ENCODE peak calls at places on chromosomes 6 and 20, in four cellular contexts. S is PC-3, F is heart left ventricle, C is stomach. Z is an unnamed sample.

GRCh38 chr6:136822051-136822378 is 377 bp upstream of the PEX7 start:
- DNase-seq in S (peak; percentile 1), F (no peak), C (no peak), Z (no peak)

GRCh38 chr6:33987531-33988021 is 158.3 kb downstream of the GRM4 start:
- DNase-seq in S (peak; percentile 55), C (peak; percentile 76), F (peak; percentile 45), Z (peak; percentile 76)

GRCh38 chr6:106903299-106903698 is 71.2 kb downstream of the CD24 start:
- DNase-seq in S (no peak), C (no peak), F (no peak), Z (no peak)

GRCh38 chr6:15481892-15482291 is 180.9 kb downstream of the DTNBP1 start:
- DNase-seq in C (no peak), F (no peak), S (peak; percentile 18), Z (no peak)

GRCh38 chr6:71509142-71509541 is 220.5 kb downstream of the OGFRL1 start:
- DNase-seq in F (no peak), C (no peak), S (no peak), Z (no peak)

GRCh38 chr20:48039514-48039913 is 254.2 kb upstream of the SULF2 start:
- DNase-seq in S (no peak), F (no peak), C (no peak), Z (no peak)

GRCh38 chr6:17277256-17277655 is 3.9 kb upstream of the RBM24 start:
- DNase-seq in C (no peak), S (no peak), F (no peak), Z (no peak)

GRCh38 chr6:109382576-109383437 is 540 bp upstream of the CD164 start:
- DNase-seq in C (peak; percentile 92), S (peak; percentile 83), F (peak; percentile 97), Z (peak; percentile 94)

GRCh38 chr6:49540614-49541013 is 9.9 kb upstream of the C6orf141 start:
- DNase-seq in F (no peak), S (peak; percentile 83), C (no peak), Z (no peak)

GRCh38 chr6:124747336-124747735 is 214.9 kb upstream of the RNF217 start:
- DNase-seq in F (no peak), S (no peak), C (no peak), Z (no peak)

GRCh38 chr6:18432180-18432579 is 45.0 kb downstream of the RNF144B start:
- DNase-seq in C (no peak), S (peak; percentile 12), F (no peak), Z (no peak)

GRCh38 chr6:117512056-117512828 is 29.8 kb downstream of the DCBLD1 start:
- DNase-seq in S (peak; percentile 12), C (no peak), F (no peak), Z (no peak)

GRCh38 chr6:395432-396125 is 4.0 kb downstream of the IRF4 start:
- DNase-seq in S (no peak), F (no peak), C (no peak), Z (no peak)

GRCh38 chr20:3545401-3545925 is 74.6 kb downstream of the ATRN start:
- DNase-seq in S (no peak), F (no peak), C (no peak), Z (no peak)

GRCh38 chr6:112321882-112322508 is 25.1 kb upstream of the RFPL4B start:
- DNase-seq in C (no peak), F (no peak), S (no peak), Z (no peak)

GRCh38 chr6:30378290-30378937 is 33.5 kb downstream of the RPP21 start:
- DNase-seq in S (peak; percentile 68), F (no peak), C (no peak), Z (no peak)

GRCh38 chr6:159654483-159655098 is 38.5 kb downstream of the SOD2 start:
- DNase-seq in C (no peak), F (no peak), S (peak; percentile 76), Z (no peak)

GRCh38 chr6:11427827-11428245 is 109.7 kb upstream of the TMEM170B start:
- DNase-seq in F (no peak), C (no peak), S (peak; percentile 69), Z (no peak)

GRCh38 chr20:50999355-50999754 is 23.6 kb downstream of the KCNG1 start:
- DNase-seq in C (no peak), S (no peak), F (no peak), Z (no peak)

GRCh38 chr6:35017461-35018183 is 123.5 kb downstream of the TCP11 start:
- DNase-seq in S (no peak), C (no peak), F (peak; percentile 73), Z (no peak)

GRCh38 chr20:58636983-58637421 is 14.1 kb upstream of the STX16 start:
- DNase-seq in S (no peak), F (no peak), C (no peak), Z (no peak)

GRCh38 chr6:112163295-112164257 is 76.2 kb downstream of the FAM229B start:
- DNase-seq in C (peak; percentile 83), F (peak; percentile 70), S (peak; percentile 64), Z (peak; percentile 65)

GRCh38 chr6:84641076-84641475 is 123.3 kb downstream of the TBX18 start:
- DNase-seq in S (no peak), C (no peak), F (no peak), Z (no peak)

GRCh38 chr20:63651942-63652191 is 1.4 kb downstream of the STMN3 start:
- DNase-seq in F (no peak), S (no peak), C (no peak), Z (no peak)

GRCh38 chr6:160102956-160103824 is 18.4 kb upstream of the SLC22A1 start:
- DNase-seq in F (no peak), S (peak; percentile 43), C (no peak), Z (peak; percentile 51)

GRCh38 chr6:37172991-37173572 is 3.1 kb downstream of the PIM1 start:
- DNase-seq in S (no peak), C (no peak), F (no peak), Z (no peak)

GRCh38 chr20:46621492-46621891 is 29.8 kb downstream of the SLC13A3 start:
- DNase-seq in F (no peak), C (no peak), S (no peak), Z (no peak)

GRCh38 chr6:157381631-157382621 is 936 bp downstream of the ZDHHC14 start:
- DNase-seq in S (peak; percentile 31), C (peak; percentile 61), F (peak; percentile 77), Z (peak; percentile 68)

GRCh38 chr20:52461602-52462001 is 270.0 kb upstream of the ZFP64 start:
- DNase-seq in C (no peak), F (no peak), S (no peak), Z (no peak)

GRCh38 chr6:36333889-36334288 is 2.8 kb downstream of the BNIP5 start:
- DNase-seq in F (no peak), C (no peak), S (no peak), Z (no peak)

GRCh38 chr6:125546827-125547226 is 202.6 kb upstream of the HEY2 start:
- DNase-seq in F (no peak), S (peak; percentile 14), C (no peak), Z (no peak)

GRCh38 chr20:24994470-24995368 is 2.2 kb upstream of the APMAP start:
- DNase-seq in S (peak; percentile 93), C (peak; percentile 83), F (peak; percentile 79), Z (peak; percentile 88)

GRCh38 chr6:37155394-37156312 is 14.3 kb upstream of the PIM1 start:
- DNase-seq in F (no peak), C (peak; percentile 40), S (no peak), Z (peak; percentile 53)

GRCh38 chr20:51021067-51022025 is 1.6 kb downstream of the KCNG1 start:
- DNase-seq in C (no peak), F (no peak), S (peak; percentile 30), Z (no peak)

GRCh38 chr6:40852667-40853383 is 186.2 kb downstream of the UNC5CL start:
- DNase-seq in F (no peak), C (no peak), S (peak; percentile 30), Z (no peak)

GRCh38 chr20:19313342-19314069 is 101.1 kb downstream of the SLC24A3 start:
- DNase-seq in F (no peak), C (no peak), S (no peak), Z (no peak)

GRCh38 chr20:19310541-19310940 is 98.1 kb downstream of the SLC24A3 start:
- DNase-seq in F (no peak), C (no peak), S (no peak), Z (no peak)

GRCh38 chr20:19317240-19318069 is 105.0 kb downstream of the SLC24A3 start:
- DNase-seq in S (no peak), C (no peak), F (no peak), Z (no peak)

DNA sequence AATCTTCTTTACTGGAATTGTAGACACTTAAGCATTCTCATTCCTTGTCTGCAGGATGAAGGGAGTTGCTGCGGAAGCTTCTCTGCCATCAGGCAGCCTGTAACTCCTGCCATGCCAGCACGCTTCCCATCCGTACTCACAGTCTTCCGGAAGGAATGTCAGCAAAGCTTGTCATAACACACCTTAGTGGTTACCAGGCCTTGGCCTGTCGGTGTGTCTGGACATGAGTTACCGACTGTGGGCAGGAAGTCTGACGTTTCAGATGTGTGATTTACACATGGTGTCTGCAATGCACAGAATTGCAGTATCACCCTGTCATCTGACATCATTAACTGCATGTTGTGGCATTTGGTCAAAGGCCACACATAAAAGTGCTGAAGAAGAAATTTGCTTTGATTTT is 102.2 kb downstream of the SLC24A3 start:
- DNase-seq in S (no peak), C (no peak), F (no peak), Z (no peak)
- H3K27ac ChIP-seq in S (no peak overlapping the region), C (no peak overlapping the region), F (no peak overlapping the region), Z (no peak overlapping the region)

DNA sequence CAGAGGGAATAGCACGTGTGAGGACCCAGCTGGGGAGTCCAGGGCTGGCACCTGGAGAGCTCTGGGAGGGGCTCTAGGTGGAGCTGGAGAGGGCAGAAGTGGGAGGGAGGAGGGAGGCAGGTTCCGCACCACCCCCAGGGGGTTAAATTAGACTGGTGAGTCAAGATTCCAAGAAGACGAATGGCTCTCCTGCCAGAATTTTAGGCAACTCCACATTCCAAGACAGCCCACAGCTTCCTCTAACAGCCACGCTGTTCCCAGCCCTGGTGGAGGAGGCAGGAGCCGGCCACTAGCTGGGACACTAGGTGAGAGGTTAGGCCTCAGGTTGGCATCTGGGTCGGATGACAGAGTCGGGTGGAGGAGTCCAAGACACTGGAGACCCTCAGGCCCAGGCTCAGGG is 60.2 kb downstream of the TFAP2C start:
- DNase-seq in C (no peak), F (no peak), S (peak; percentile 98), Z (no peak)
- H3K27ac ChIP-seq in C (no peak overlapping the region), F (no peak overlapping the region), S (peak overlapping the region; percentile 70), Z (no peak overlapping the region)

GRCh38 chr6:27668442-27669275 is 195.8 kb upstream of the ZNF184 start:
- DNase-seq in F (no peak), C (no peak), S (peak; percentile 93), Z (peak; percentile 72)
- H3K27ac ChIP-seq in F (no peak overlapping the region), C (no peak overlapping the region), S (no peak overlapping the region), Z (no peak overlapping the region)

DNA sequence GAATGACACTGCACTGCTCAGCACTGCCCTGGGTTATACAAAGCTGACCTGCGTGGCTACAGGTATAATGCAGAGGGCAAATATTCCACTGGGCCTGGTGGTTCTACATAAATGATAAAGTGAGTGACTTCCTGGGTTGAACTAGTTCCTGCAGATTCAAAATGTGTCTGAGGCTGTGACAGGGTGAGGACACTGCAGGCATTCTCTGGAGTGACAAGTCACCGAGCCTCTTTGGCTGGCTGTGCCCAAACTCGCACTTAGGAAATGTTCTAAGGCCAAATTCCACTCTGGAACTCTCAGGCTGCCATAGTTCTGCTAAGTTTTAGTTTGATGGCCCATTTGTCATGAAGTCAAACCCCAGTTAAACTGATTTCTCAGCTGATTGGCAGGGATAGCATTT is 78.7 kb downstream of the INSM1 start:
- DNase-seq in S (no peak), C (no peak), F (no peak), Z (no peak)
- H3K27ac ChIP-seq in S (no peak overlapping the region), C (no peak overlapping the region), F (no peak overlapping the region), Z (no peak overlapping the region)

Z was measured in colonic mucosa.